ENCODE peak calls at places on chromosome 6, in nine cellular contexts. B is omental fat pad, G is kidney tubule cell, W is AG04449, I is amygdala, N is upper lobe of right lung, A is NCI-H2081, S is foreskin fibroblast, K is IMR-90. U is an unnamed sample.
A peak's percentile ranks its signal among the peaks of the same experiment; 100 is the strongest.

GRCh38 chr6:11397622-11398450 is 139.7 kb upstream of the TMEM170B start:
- DNase-seq in N (no peak), K (no peak), S (no peak), I (no peak), G (no peak), W (no peak), A (no peak), B (no peak), U (no peak)

GRCh38 chr6:12570461-12571030 is 146.0 kb upstream of the PHACTR1 start:
- DNase-seq in G (peak; percentile 66), B (no peak), K (peak; percentile 59), A (no peak), N (no peak), S (no peak), I (no peak), W (no peak), U (no peak)

GRCh38 chr6:82589509-82590206 is 226.0 kb downstream of the TPBG start:
- DNase-seq in N (no peak), B (no peak), A (peak; percentile 16), W (peak; percentile 10), I (no peak), K (peak; percentile 64), G (peak; percentile 81), S (peak; percentile 85), U (peak; percentile 74)

GRCh38 chr6:112571486-112571885 is 224.4 kb downstream of the RFPL4B start:
- DNase-seq in K (peak; percentile 72), W (no peak), S (no peak), I (peak; percentile 16), N (no peak), B (no peak), G (no peak), A (no peak), U (no peak)

GRCh38 chr6:56693246-56693607 is 50.5 kb upstream of the DST start:
- DNase-seq in S (peak; percentile 91), K (peak; percentile 87), A (no peak), G (peak; percentile 88), N (peak; percentile 69), I (peak; percentile 45), B (peak; percentile 59), W (peak; percentile 90), U (no peak)

GRCh38 chr6:34234667-34235604 is 1.7 kb upstream of the HMGA1 start:
- DNase-seq in I (no peak), B (no peak), K (no peak), W (no peak), N (peak; percentile 80), A (no peak), S (no peak), G (no peak), U (no peak)

GRCh38 chr6:52643158-52643557 is 27.8 kb upstream of the TMEM14A start:
- DNase-seq in S (no peak), W (no peak), I (peak; percentile 38), A (no peak), B (no peak), N (no peak), K (peak; percentile 45), G (no peak), U (no peak)

GRCh38 chr6:157946865-157947532 is 34.7 kb upstream of the SYNJ2 start:
- DNase-seq in I (no peak), N (no peak), W (no peak), G (no peak), A (no peak), K (peak; percentile 10), S (no peak), B (no peak), U (peak; percentile 61)

GRCh38 chr6:9484091-9484490 is 930.8 kb downstream of the TFAP2A start:
- DNase-seq in B (no peak), K (no peak), G (no peak), A (no peak), S (peak; percentile 28), I (no peak), W (no peak), N (no peak), U (no peak)

GRCh38 chr6:142728367-142728766 is 216.6 kb downstream of the HIVEP2 start:
- DNase-seq in G (peak; percentile 11), I (no peak), N (no peak), A (peak; percentile 13), K (no peak), B (no peak), S (no peak), W (no peak), U (no peak)

GRCh38 chr6:73062837-73063236 is 162.5 kb downstream of the KHDC1L start:
- DNase-seq in K (no peak), A (no peak), B (no peak), G (no peak), S (no peak), N (no peak), I (no peak), W (no peak), U (no peak)

GRCh38 chr6:15036690-15037245 is 209.1 kb upstream of the JARID2 start:
- DNase-seq in A (no peak), S (no peak), I (peak; percentile 3), B (no peak), G (peak; percentile 54), K (no peak), N (peak; percentile 67), W (no peak), U (no peak)

GRCh38 chr6:37724530-37725220 is 27.0 kb upstream of the MDGA1 start:
- DNase-seq in I (no peak), B (no peak), W (no peak), N (no peak), S (no peak), G (no peak), K (no peak), A (no peak), U (no peak)

GRCh38 chr6:87700729-87701675 is 1.0 kb downstream of the AKIRIN2 start:
- DNase-seq in W (no peak), I (no peak), N (no peak), B (no peak), K (peak; percentile 62), A (peak; percentile 25), S (peak; percentile 86), G (peak; percentile 89), U (peak; percentile 85)

GRCh38 chr6:135535989-135536414 is 38.5 kb upstream of the AHI1 start:
- DNase-seq in A (peak; percentile 30), S (peak; percentile 83), K (peak; percentile 98), B (no peak), G (peak; percentile 81), W (peak; percentile 88), I (no peak), N (no peak), U (peak; percentile 72)

GRCh38 chr6:158387036-158387435 is 74.8 kb downstream of the TULP4 start:
- DNase-seq in G (no peak), N (no peak), S (no peak), A (no peak), I (no peak), W (no peak), B (no peak), K (no peak), U (peak; percentile 82)

GRCh38 chr6:157953580-157954091 is 28.0 kb upstream of the SYNJ2 start:
- DNase-seq in S (no peak), W (no peak), B (no peak), K (no peak), A (no peak), G (peak; percentile 29), N (no peak), I (no peak), U (peak; percentile 33)

GRCh38 chr6:72930733-72931132 is 294.6 kb downstream of the KHDC1L start:
- DNase-seq in W (no peak), K (no peak), N (no peak), B (no peak), I (no peak), A (no peak), G (no peak), S (no peak), U (no peak)

GRCh38 chr6:44035621-44036020 is 91.6 kb downstream of the MRPL14 start:
- DNase-seq in G (no peak), S (no peak), K (peak; percentile 40), A (no peak), W (no peak), I (no peak), N (peak; percentile 17), B (peak; percentile 18), U (no peak)

GRCh38 chr6:12010635-12011275 is 1.4 kb upstream of the HIVEP1 start:
- DNase-seq in S (peak; percentile 61), B (no peak), A (peak; percentile 42), G (no peak), N (peak; percentile 86), W (no peak), I (peak; percentile 59), K (no peak), U (no peak)

GRCh38 chr6:35499372-35499771 is 2.5 kb upstream of the TEAD3 start:
- DNase-seq in G (no peak), S (no peak), K (no peak), W (no peak), B (no peak), N (no peak), A (no peak), I (no peak), U (no peak)

GRCh38 chr6:80094017-80094416 is 12.5 kb upstream of the BCKDHB start:
- DNase-seq in I (no peak), A (no peak), N (no peak), K (peak; percentile 21), B (no peak), W (no peak), G (peak; percentile 23), S (peak; percentile 3), U (peak; percentile 71)

GRCh38 chr6:85714893-85715530 is 72.3 kb upstream of the SYNCRIP start:
- DNase-seq in N (no peak), G (no peak), I (no peak), W (no peak), B (no peak), S (no peak), A (no peak), K (no peak), U (no peak)

U was measured in Karpas-422.